ENCODE peak calls at places on chromosomes 11 and 22, in seven cellular contexts. O, H, V, T, F, E and U are unnamed samples.

GRCh38 chr11:84526250-84526649 is 1100.9 kb downstream of the DLG2 start:
- DNase-seq in O (no peak), H (no peak), F (no peak), T (no peak), E (no peak), V (no peak), U (peak)

GRCh38 chr11:73359930-73360742 is 16.1 kb upstream of the RELT start:
- DNase-seq in T (no peak), F (no peak), O (peak), E (peak), H (peak), V (no peak), U (peak)

GRCh38 chr11:6612816-6613136 is 760 bp upstream of the TAF10 start:
- DNase-seq in F (no peak), E (peak), O (peak), T (peak), H (no peak), V (no peak), U (no peak)

GRCh38 chr11:60763692-60764369 is 7.2 kb downstream of the MS4A15 start:
- DNase-seq in V (peak), H (no peak), E (no peak), F (no peak), O (no peak), T (no peak), U (no peak)

GRCh38 chr22:41873391-41873790 is 40.5 kb downstream of the SREBF2 start:
- DNase-seq in H (no peak), V (no peak), O (no peak), E (no peak), T (no peak), F (no peak), U (no peak)

GRCh38 chr11:93940395-93940794 is 80.8 kb upstream of the HEPHL1 start:
- DNase-seq in O (no peak), F (no peak), E (no peak), H (no peak), T (no peak), V (no peak), U (no peak)

GRCh38 chr11:120067361-120068113 is 70.4 kb downstream of the TRIM29 start:
- DNase-seq in O (no peak), E (no peak), F (no peak), T (no peak), V (no peak), H (no peak), U (no peak)

GRCh38 chr11:130874955-130875531 is 41.2 kb downstream of the SNX19 start:
- DNase-seq in T (no peak), H (no peak), V (no peak), F (no peak), E (no peak), O (no peak), U (no peak)

GRCh38 chr11:134527382-134528243 is 115.6 kb upstream of the B3GAT1 start:
- DNase-seq in F (no peak), E (no peak), V (no peak), H (no peak), O (no peak), T (no peak), U (no peak)

GRCh38 chr22:41382098-41382578 is 396 bp downstream of the TEF start:
- DNase-seq in F (no peak), O (peak), H (peak), V (no peak), E (no peak), T (no peak), U (peak)

GRCh38 chr11:58905716-58906547 is 33.4 kb upstream of the GLYATL1 start:
- DNase-seq in E (no peak), V (no peak), H (peak), T (no peak), F (peak), O (peak), U (no peak)

GRCh38 chr11:44842219-44842618 is 108.5 kb downstream of the TP53I11 start:
- DNase-seq in H (no peak), E (no peak), F (no peak), T (no peak), O (no peak), V (no peak), U (no peak)

GRCh38 chr11:132604446-132604845 is 927.9 kb downstream of the OPCML start:
- DNase-seq in E (no peak), H (no peak), T (no peak), V (no peak), F (no peak), O (no peak), U (no peak)

GRCh38 chr11:75442161-75442885 is 9.3 kb upstream of the KLHL35 start:
- DNase-seq in H (no peak), T (no peak), E (no peak), F (no peak), V (no peak), O (no peak), U (no peak)

GRCh38 chr22:37442537-37442936 is 15.3 kb upstream of the ELFN2 start:
- DNase-seq in F (no peak), T (peak), E (peak), V (no peak), H (no peak), O (no peak), U (peak)

GRCh38 chr11:19727246-19727645 is 14.6 kb downstream of the NAV2 start:
- DNase-seq in V (no peak), T (no peak), H (no peak), O (peak), E (no peak), F (no peak), U (no peak)

GRCh38 chr22:48478529-48479265 is 1349.0 kb downstream of the BRD1 start:
- DNase-seq in O (no peak), T (no peak), V (no peak), F (no peak), H (no peak), E (no peak), U (no peak)

GRCh38 chr22:48477031-48477721 is 1350.5 kb downstream of the BRD1 start:
- DNase-seq in V (no peak), E (no peak), H (no peak), O (no peak), T (no peak), F (no peak), U (no peak)

GRCh38 chr22:48475661-48476345 is 1351.9 kb downstream of the BRD1 start:
- DNase-seq in O (no peak), E (no peak), T (no peak), V (no peak), H (no peak), F (no peak), U (no peak)

GRCh38 chr22:48476599-48476998 is 1351.1 kb downstream of the BRD1 start:
- DNase-seq in E (no peak), T (no peak), V (no peak), F (no peak), H (no peak), O (no peak), U (no peak)

DNA sequence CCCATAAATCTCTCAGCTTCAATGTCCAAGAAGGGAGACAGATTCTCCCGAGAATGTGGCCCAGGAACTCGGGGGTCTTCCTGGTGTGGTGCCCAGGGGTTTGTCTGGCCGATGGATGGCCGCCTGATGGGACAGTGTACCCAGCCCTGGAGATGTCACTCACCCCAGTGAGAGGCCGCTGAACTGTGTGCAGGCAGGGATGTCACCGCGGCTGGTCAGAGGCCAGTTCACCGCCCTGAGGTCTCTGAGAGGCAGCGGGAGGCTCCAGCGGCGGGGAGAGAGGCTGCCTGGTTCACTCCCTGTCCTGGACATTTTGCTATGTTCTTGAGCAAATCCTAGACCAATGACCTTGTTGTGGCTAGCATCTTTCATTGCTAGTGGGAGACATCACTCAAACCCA is 1349.5 kb downstream of the BRD1 start:
- DNase-seq in E (no peak), F (no peak), H (no peak), V (no peak), O (no peak), T (no peak), U (no peak)
- TF ChIP-seq JUND in E (no peak), F (no peak), H (no peak), V (no peak), O (no peak), T (no peak), U (no peak)

DNA sequence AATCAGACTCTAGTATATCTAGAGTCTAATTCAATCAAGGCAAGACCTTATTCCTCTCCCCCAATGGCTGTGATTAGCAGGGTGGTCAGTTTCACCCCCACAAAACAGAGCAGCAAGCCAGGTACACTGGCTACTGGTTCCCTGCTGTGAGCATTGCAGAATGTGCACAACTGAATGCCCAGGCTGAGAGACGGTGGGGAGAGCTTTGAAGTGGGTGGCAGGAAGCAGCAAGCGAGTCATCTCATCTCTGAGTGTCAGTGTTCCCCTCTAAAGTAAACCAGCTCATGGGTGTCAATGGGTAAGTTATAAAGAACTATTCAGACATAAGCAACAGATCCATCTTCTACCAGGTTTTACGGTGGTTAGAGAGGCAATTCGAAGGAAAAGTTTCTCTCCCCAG is 37.6 kb downstream of the GAB4 start:
- DNase-seq in V (no peak), F (no peak), O (no peak), T (no peak), H (no peak), E (no peak), U (no peak)
- TF ChIP-seq JUND in V (no peak), F (no peak), O (no peak), T (no peak), H (no peak), E (no peak), U (no peak)

GRCh38 chr11:63565728-63566127 is 2.5 kb upstream of the PLAAT2 start:
- DNase-seq in F (no peak), O (no peak), T (no peak), H (no peak), E (no peak), V (no peak), U (no peak)
- TF ChIP-seq JUND in F (no peak), O (no peak), T (no peak), H (no peak), E (no peak), V (no peak), U (no peak)

GRCh38 chr11:2844116-2844515 is 41.5 kb downstream of the CDKN1C start:
- DNase-seq in V (no peak), O (no peak), E (no peak), T (peak), F (no peak), H (no peak), U (no peak)

GRCh38 chr11:2841411-2842190 is 44.0 kb downstream of the CDKN1C start:
- DNase-seq in V (no peak), H (no peak), F (no peak), T (no peak), E (no peak), O (no peak), U (no peak)

GRCh38 chr11:2843551-2843950 is 42.0 kb downstream of the CDKN1C start:
- DNase-seq in E (no peak), O (no peak), T (no peak), V (no peak), F (no peak), H (no peak), U (no peak)

GRCh38 chr11:2844996-2845395 is 40.6 kb downstream of the CDKN1C start:
- DNase-seq in E (no peak), V (no peak), F (no peak), H (no peak), O (no peak), T (no peak), U (no peak)

DNA sequence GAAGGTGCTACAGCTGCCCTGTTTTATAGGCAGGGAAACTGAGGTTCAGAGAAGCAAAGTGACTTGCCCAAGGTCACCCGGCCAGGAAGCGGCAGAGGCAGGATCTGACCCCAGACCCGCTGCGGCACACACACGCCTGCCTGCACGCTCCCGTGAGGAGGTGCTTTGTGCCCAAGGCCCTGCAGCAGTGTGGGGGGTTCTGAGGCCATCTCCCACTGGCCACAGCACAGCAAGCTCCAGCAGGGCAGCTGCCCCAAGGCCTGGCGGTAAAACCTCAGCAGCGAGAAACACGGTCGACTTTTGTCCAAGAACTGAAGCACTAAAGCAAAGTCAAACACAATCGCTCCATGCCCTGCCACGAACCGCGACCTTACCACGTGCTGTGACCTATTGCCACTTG is 42.7 kb downstream of the CDKN1C start:
- DNase-seq in F (no peak), V (no peak), E (no peak), H (no peak), T (no peak), O (no peak), U (no peak)
- TF ChIP-seq JUND in F (no peak), V (no peak), E (no peak), H (no peak), T (no peak), O (no peak), U (no peak)